ENCODE peak calls at places on chromosomes 4 and X, in four cellular contexts. V, O, K and D are unnamed samples.
A peak's percentile ranks its signal among the peaks of the same experiment; 100 is the strongest.

GRCh38 chrX:44036336-44036735 is 63.1 kb upstream of the NDP start:
- DNase-seq in O (no peak), K (no peak), V (no peak), D (no peak)

GRCh38 chr4:158193171-158193749 is 17.0 kb upstream of the TMEM144 start:
- DNase-seq in O (no peak), V (no peak), K (peak; percentile 42), D (no peak)

GRCh38 chr4:186161138-186161537 is 30.2 kb upstream of the CYP4V2 start:
- DNase-seq in O (peak; percentile 63), V (no peak), K (no peak), D (peak; percentile 63)

GRCh38 chrX:102627640-102628039 is 23.6 kb upstream of the GPRASP1 start:
- DNase-seq in V (no peak), K (no peak), O (no peak), D (no peak)

GRCh38 chr4:168585168-168586091 is 88.6 kb downstream of the PALLD start:
- DNase-seq in K (peak; percentile 49), O (no peak), V (no peak), D (no peak)

GRCh38 chr4:40211224-40212185 is 14.7 kb downstream of the RHOH start:
- DNase-seq in V (no peak), O (no peak), K (no peak), D (no peak)

GRCh38 chrX:119624951-119625668 is 18.9 kb upstream of the NKRF start:
- DNase-seq in V (no peak), O (no peak), K (no peak), D (no peak)

GRCh38 chr4:123640271-123640670 is 243.7 kb downstream of the SPRY1 start:
- DNase-seq in O (no peak), K (no peak), V (no peak), D (no peak)

GRCh38 chr4:8048856-8049686 is 109.4 kb upstream of the AFAP1 start:
- DNase-seq in O (no peak), V (no peak), K (no peak), D (no peak)

GRCh38 chr4:107901213-107901934 is 30.0 kb upstream of the CYP2U1 start:
- DNase-seq in O (no peak), V (no peak), K (no peak), D (no peak)

GRCh38 chr4:150130953-150131352 is 52.7 kb downstream of the DCLK2 start:
- DNase-seq in O (no peak), K (no peak), V (no peak), D (no peak)

GRCh38 chrX:119692241-119693031 is 532 bp downstream of the SEPTIN6 start:
- DNase-seq in O (no peak), K (peak; percentile 73), V (peak; percentile 37), D (no peak)

GRCh38 chrX:110267874-110268273 is 50.0 kb downstream of the AMMECR1 start:
- DNase-seq in O (no peak), K (no peak), V (no peak), D (no peak)

GRCh38 chr4:108619372-108620100 is 840 bp upstream of the RPL34 start:
- DNase-seq in O (no peak), K (peak; percentile 68), V (no peak), D (no peak)

GRCh38 chrX:140501321-140501720 is 3.5 kb downstream of the SOX3 start:
- DNase-seq in K (no peak), O (no peak), V (no peak), D (no peak)

GRCh38 chrX:41921492-41922124 is 1.7 kb downstream of the CASK start:
- DNase-seq in K (no peak), V (peak; percentile 53), O (peak; percentile 45), D (no peak)

GRCh38 chrX:17432158-17432557 is 57.2 kb downstream of the NHS start:
- DNase-seq in V (no peak), K (no peak), O (no peak), D (no peak)

GRCh38 chr4:185811509-185812364 is at the start of gene SORBS2:
- DNase-seq in V (no peak), O (peak; percentile 56), K (no peak), D (peak; percentile 37)

GRCh38 chr4:182496392-182496791 is 253.2 kb downstream of the TENM3 start:
- DNase-seq in K (no peak), O (no peak), V (no peak), D (no peak)

GRCh38 chr4:10186228-10187214 is 69.9 kb upstream of the WDR1 start:
- DNase-seq in O (no peak), V (no peak), K (peak; percentile 81), D (no peak)

GRCh38 chr4:8015512-8015911 is 75.9 kb upstream of the AFAP1 start:
- DNase-seq in V (no peak), O (no peak), K (peak; percentile 12), D (no peak)

GRCh38 chrX:39211501-39211900 is 410.2 kb downstream of the MID1IP1 start:
- DNase-seq in V (no peak), K (no peak), O (no peak), D (no peak)

GRCh38 chr4:2886622-2887021 is 43.0 kb downstream of the ADD1 start:
- DNase-seq in O (no peak), V (no peak), K (no peak), D (no peak)

GRCh38 chrX:4225086-4225485 is 511.6 kb upstream of the PRKX start:
- DNase-seq in V (no peak), O (no peak), K (no peak), D (no peak)

GRCh38 chrX:24124227-24124799 is 25.2 kb upstream of the ZFX start:
- DNase-seq in O (no peak), V (no peak), K (no peak), D (no peak)

GRCh38 chr4:187504974-187505797 is 490.4 kb upstream of the ZFP42 start:
- DNase-seq in V (no peak), K (peak; percentile 3), O (no peak), D (no peak)

GRCh38 chr4:3302164-3302785 is 9.5 kb downstream of the RGS12 start:
- DNase-seq in V (no peak), O (peak; percentile 21), K (no peak), D (peak; percentile 53)

GRCh38 chrX:18983711-18984380 is at the start of gene PHKA2:
- DNase-seq in K (peak; percentile 70), V (no peak), O (no peak), D (no peak)

GRCh38 chr4:38449506-38450174 is 214.4 kb upstream of the KLF3 start:
- DNase-seq in K (no peak), V (no peak), O (no peak), D (no peak)

GRCh38 chr4:111213520-111213919 is 590.6 kb upstream of the PITX2 start:
- DNase-seq in O (no peak), V (no peak), K (no peak), D (no peak)

DNA sequence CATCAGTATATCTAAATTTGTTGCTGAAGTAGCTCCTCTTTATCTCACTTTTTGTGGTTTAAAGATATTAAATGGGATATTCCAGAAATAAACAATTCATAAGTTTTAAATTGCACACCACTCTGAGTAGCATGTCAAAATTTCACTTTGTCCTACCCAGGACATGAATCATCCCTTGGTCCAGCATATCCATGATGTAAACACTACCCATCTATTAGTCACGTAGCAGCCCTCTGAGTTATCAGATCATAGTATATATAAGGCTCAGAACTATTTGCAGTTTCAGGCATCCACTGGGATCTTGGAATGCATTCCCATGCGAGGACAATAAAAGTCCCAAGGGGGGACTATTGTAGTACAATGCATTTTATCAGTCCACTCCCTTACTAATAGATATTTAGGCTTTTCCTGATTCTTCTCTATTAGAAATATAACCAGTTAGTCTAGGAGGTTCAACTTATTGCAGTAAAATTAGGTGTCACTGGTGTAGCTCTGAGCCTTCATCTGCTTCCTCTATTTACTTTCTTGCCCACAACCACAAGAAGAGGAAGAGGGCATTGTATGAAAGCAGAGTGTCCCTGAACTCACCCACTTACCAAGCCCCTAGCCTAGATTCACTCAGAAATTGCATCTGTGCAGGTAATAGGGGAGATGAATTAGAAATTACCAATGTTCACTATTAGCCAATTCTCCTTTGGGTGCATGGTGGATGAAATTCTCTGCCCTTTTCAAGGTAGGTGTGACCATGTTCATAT is 409.8 kb upstream of the GALNT7 start:
- DNase-seq in K (no peak), V (no peak), O (no peak), D (no peak)
- TF ChIP-seq SPI1 in K (no peak), V (peak; percentile 58), O (no peak), D (no peak)

GRCh38 chrX:10117301-10117700 is 39.5 kb upstream of the CLCN4 start:
- DNase-seq in K (no peak), V (no peak), O (no peak), D (no peak)

GRCh38 chrX:10118530-10118929 is 38.2 kb upstream of the CLCN4 start:
- DNase-seq in K (no peak), V (no peak), O (no peak), D (no peak)

GRCh38 chrX:10120828-10121227 is 35.9 kb upstream of the CLCN4 start:
- DNase-seq in O (no peak), V (no peak), K (no peak), D (no peak)

GRCh38 chrX:10117864-10118377 is 38.9 kb upstream of the CLCN4 start:
- DNase-seq in O (no peak), V (no peak), K (no peak), D (no peak)

GRCh38 chrX:10119399-10119990 is 37.3 kb upstream of the CLCN4 start:
- DNase-seq in V (peak; percentile 50), O (peak; percentile 73), K (peak; percentile 80), D (no peak)
- TF ChIP-seq POLR2AphosphoS5 in V (peak; percentile 79), O (no peak), K (peak; percentile 63), D (peak; percentile 26)

GRCh38 chr4:15542795-15543194 is 73.1 kb downstream of the CC2D2A start:
- DNase-seq in O (no peak), K (no peak), V (no peak), D (no peak)

GRCh38 chr4:15543537-15544195 is 74.0 kb downstream of the CC2D2A start:
- DNase-seq in O (no peak), K (no peak), V (no peak), D (no peak)

GRCh38 chr4:15541941-15542340 is 72.3 kb downstream of the CC2D2A start:
- DNase-seq in O (no peak), K (no peak), V (no peak), D (no peak)

GRCh38 chr4:15545371-15545770 is 75.7 kb downstream of the CC2D2A start:
- DNase-seq in O (no peak), V (no peak), K (no peak), D (no peak)

GRCh38 chr4:15544196-15544730 is 74.6 kb downstream of the CC2D2A start:
- DNase-seq in O (no peak), K (no peak), V (no peak), D (no peak)
- TF ChIP-seq SPI1 in O (no peak), K (no peak), V (no peak), D (no peak)

DNA sequence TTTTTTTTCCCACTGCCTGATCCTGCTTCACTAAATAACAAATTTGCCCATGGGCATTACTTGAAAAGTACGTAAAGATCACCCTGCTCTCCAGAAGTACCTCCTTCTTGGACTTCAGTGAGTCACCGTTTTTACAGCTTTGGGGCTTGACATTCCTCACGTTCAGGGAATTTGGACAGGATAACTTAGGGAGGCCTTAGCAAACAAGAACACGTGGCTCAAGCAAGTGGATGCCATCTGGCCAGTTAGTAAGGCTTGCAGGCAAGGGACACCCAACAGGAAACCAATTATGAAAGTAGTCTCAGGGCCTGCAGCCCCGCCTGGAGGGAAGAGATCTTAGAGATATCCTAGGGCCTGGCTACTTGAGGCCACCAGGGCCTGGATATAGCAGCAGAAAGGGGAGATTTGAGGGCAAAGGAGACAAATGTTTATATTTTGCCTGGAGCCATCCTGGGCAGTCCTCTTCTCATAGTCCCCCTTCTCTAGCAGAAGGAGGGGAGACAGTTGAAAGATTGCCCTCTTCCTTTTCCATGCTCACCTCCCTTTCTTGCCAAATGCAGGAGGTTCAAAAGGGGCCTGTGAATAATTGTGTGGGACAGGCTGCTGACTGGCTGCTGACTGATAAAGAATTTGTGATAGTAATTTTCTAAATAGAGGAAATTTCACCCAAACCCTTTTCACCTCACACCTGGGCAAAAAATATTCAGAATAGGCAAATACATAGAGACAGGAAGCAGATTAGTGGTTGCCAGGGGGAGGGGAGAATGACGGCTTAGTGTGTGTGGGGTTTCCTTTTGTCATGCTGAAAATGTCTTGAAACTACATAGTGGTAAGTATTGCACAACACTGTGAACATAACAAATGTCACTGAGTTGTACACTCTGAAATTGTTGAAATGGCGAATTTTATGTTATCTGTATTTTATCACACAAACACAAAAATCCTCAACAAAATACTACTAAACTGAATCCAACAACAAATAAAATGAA is 60.4 kb upstream of the PLAC1 start:
- DNase-seq in K (peak; percentile 44), V (peak; percentile 17), O (peak; percentile 25), D (no peak)
- TF ChIP-seq POLR2AphosphoS5 in K (no peak), V (no peak), O (no peak), D (no peak)